ENCODE peak calls at places on chromosomes 4 and X, in seven cellular contexts. P is lung; F is spleen; G is upper lobe of right lung; U is cardiac muscle cell; H is CD8-positive, alpha-beta T cell; K is substantia nigra. W is an unnamed sample.

GRCh38 chr4:52035190-52035589 is 2.9 kb downstream of the SGCB start:
- DNase-seq in P (no peak), F (no peak), G (no peak), U (no peak), H (no peak), K (no peak), W (no peak)

GRCh38 chr4:146165840-146166239 is 9.7 kb upstream of the LSM6 start:
- DNase-seq in P (no peak), F (no peak), G (no peak), U (peak), H (no peak), K (no peak), W (no peak)

GRCh38 chrX:22742174-22742573 is 257.6 kb upstream of the DDX53 start:
- DNase-seq in P (no peak), F (no peak), G (no peak), U (peak), H (no peak), K (no peak), W (no peak)

GRCh38 chrX:151088221-151088620 is 88.2 kb upstream of the GPR50 start:
- DNase-seq in P (no peak), F (no peak), G (no peak), U (no peak), H (no peak), K (no peak), W (no peak)

GRCh38 chr4:75880278-75880677 is 22.0 kb downstream of the PPEF2 start:
- DNase-seq in P (no peak), F (no peak), G (no peak), U (no peak), H (no peak), K (no peak), W (no peak)

GRCh38 chrX:50471390-50471789 is 765 bp upstream of the DGKK start:
- DNase-seq in P (no peak), F (no peak), G (no peak), U (no peak), H (no peak), K (no peak), W (no peak)

GRCh38 chrX:114712466-114712865 is 128.6 kb downstream of the HTR2C start:
- DNase-seq in P (no peak), F (no peak), G (no peak), U (no peak), H (no peak), K (no peak), W (no peak)

GRCh38 chr4:68375667-68376559 is 26.0 kb upstream of the YTHDC1 start:
- DNase-seq in P (peak), F (peak), G (peak), U (peak), H (peak), K (peak), W (no peak)

GRCh38 chrX:74383611-74384010 is 37.7 kb upstream of the SLC16A2 start:
- DNase-seq in P (peak), F (no peak), G (no peak), U (peak), H (no peak), K (no peak), W (peak)

GRCh38 chr4:6147441-6147840 is 52.9 kb downstream of the JAKMIP1 start:
- DNase-seq in P (no peak), F (peak), G (no peak), U (no peak), H (no peak), K (no peak), W (no peak)

GRCh38 chr4:133149932-133150642 is 993 bp downstream of the PCDH10 start:
- DNase-seq in P (no peak), F (no peak), G (no peak), U (peak), H (no peak), K (no peak), W (no peak)

GRCh38 chr4:165472943-165473676 is 94.3 kb downstream of the CPE start:
- DNase-seq in P (no peak), F (no peak), G (no peak), U (no peak), H (no peak), K (no peak), W (no peak)

GRCh38 chr4:37674446-37674845 is 11.7 kb downstream of the RELL1 start:
- DNase-seq in P (no peak), F (no peak), G (no peak), U (no peak), H (no peak), K (no peak), W (no peak)

GRCh38 chr4:168881754-168882153 is 128.3 kb downstream of the CBR4 start:
- DNase-seq in P (no peak), F (no peak), G (no peak), U (no peak), H (no peak), K (no peak), W (no peak)

GRCh38 chrX:147468600-147468999 is 443.1 kb upstream of the FMR1 start:
- DNase-seq in P (no peak), F (no peak), G (no peak), U (no peak), H (no peak), K (no peak), W (no peak)

GRCh38 chr4:156946508-156947197 is 24.9 kb downstream of the PDGFC start:
- DNase-seq in P (no peak), F (no peak), G (no peak), U (peak), H (no peak), K (no peak), W (no peak)

GRCh38 chrX:132737743-132738142 is 220.7 kb downstream of the HS6ST2 start:
- DNase-seq in P (peak), F (no peak), G (no peak), U (no peak), H (peak), K (no peak), W (no peak)

GRCh38 chrX:139211568-139212182 is 318.9 kb upstream of the F9 start:
- DNase-seq in P (no peak), F (no peak), G (no peak), U (no peak), H (no peak), K (no peak), W (no peak)

GRCh38 chr4:384311-385010 is 46.8 kb downstream of the ZNF141 start:
- DNase-seq in P (no peak), F (no peak), G (no peak), U (no peak), H (no peak), K (no peak), W (no peak)

GRCh38 chr4:31045724-31046318 is 325.7 kb downstream of the PCDH7 start:
- DNase-seq in P (peak), F (no peak), G (no peak), U (peak), H (no peak), K (no peak), W (no peak)

GRCh38 chrX:3384330-3384729 is 37.9 kb upstream of the MXRA5 start:
- DNase-seq in P (no peak), F (no peak), G (no peak), U (peak), H (no peak), K (no peak), W (no peak)

GRCh38 chr4:52548818-52549570 is 110.1 kb downstream of the USP46 start:
- DNase-seq in P (no peak), F (no peak), G (no peak), U (no peak), H (no peak), K (no peak), W (no peak)

GRCh38 chrX:31340587-31340986 is 268.7 kb upstream of the FTHL17 start:
- DNase-seq in P (no peak), F (no peak), G (no peak), U (no peak), H (no peak), K (no peak), W (no peak)

GRCh38 chr4:111632752-111633151 is 512.5 kb upstream of the FAM241A start:
- DNase-seq in P (no peak), F (no peak), G (no peak), U (peak), H (no peak), K (no peak), W (no peak)

GRCh38 chrX:38805294-38806053 is 4.2 kb downstream of the MID1IP1 start:
- DNase-seq in P (peak), F (peak), G (peak), U (peak), H (peak), K (peak), W (no peak)

GRCh38 chrX:6024204-6024603 is 204.5 kb downstream of the NLGN4X start:
- DNase-seq in P (no peak), F (no peak), G (no peak), U (no peak), H (no peak), K (no peak), W (no peak)

GRCh38 chr4:138839574-138839973 is 176.0 kb upstream of the NOCT start:
- DNase-seq in P (no peak), F (no peak), G (no peak), U (no peak), H (no peak), K (no peak), W (no peak)

GRCh38 chr4:42280327-42281095 is 116.8 kb upstream of the SHISA3 start:
- DNase-seq in P (no peak), F (no peak), G (no peak), U (peak), H (no peak), K (no peak), W (no peak)

GRCh38 chr4:173214231-173214630 is 45.6 kb downstream of the GALNT7 start:
- DNase-seq in P (no peak), F (no peak), G (no peak), U (no peak), H (no peak), K (no peak), W (no peak)

GRCh38 chr4:11050766-11051165 is 366.2 kb upstream of the CLNK start:
- DNase-seq in P (no peak), F (no peak), G (no peak), U (no peak), H (no peak), K (peak), W (no peak)

GRCh38 chr4:182874158-182874855 is 42.9 kb downstream of the DCTD start:
- DNase-seq in P (no peak), F (no peak), G (no peak), U (no peak), H (no peak), K (no peak), W (no peak)

GRCh38 chr4:25172964-25173917 is 13.0 kb upstream of the SEPSECS start:
- DNase-seq in P (no peak), F (no peak), G (no peak), U (peak), H (no peak), K (peak), W (no peak)

GRCh38 chr4:182918791-182919302 is 1.7 kb upstream of the DCTD start:
- DNase-seq in P (no peak), F (no peak), G (no peak), U (no peak), H (peak), K (no peak), W (no peak)

GRCh38 chrX:96474357-96475125 is 210.1 kb upstream of the DIAPH2 start:
- DNase-seq in P (no peak), F (no peak), G (no peak), U (peak), H (no peak), K (no peak), W (no peak)

GRCh38 chrX:11239230-11239629 is 54.0 kb upstream of the AMELX start:
- DNase-seq in P (no peak), F (no peak), G (no peak), U (peak), H (no peak), K (no peak), W (no peak)

GRCh38 chr4:18736551-18736950 is 715.0 kb upstream of the LCORL start:
- DNase-seq in P (no peak), F (no peak), G (no peak), U (no peak), H (no peak), K (no peak), W (no peak)

GRCh38 chr4:11669156-11669555 is 240.5 kb upstream of the HS3ST1 start:
- DNase-seq in P (no peak), F (no peak), G (no peak), U (peak), H (no peak), K (no peak), W (no peak)

DNA sequence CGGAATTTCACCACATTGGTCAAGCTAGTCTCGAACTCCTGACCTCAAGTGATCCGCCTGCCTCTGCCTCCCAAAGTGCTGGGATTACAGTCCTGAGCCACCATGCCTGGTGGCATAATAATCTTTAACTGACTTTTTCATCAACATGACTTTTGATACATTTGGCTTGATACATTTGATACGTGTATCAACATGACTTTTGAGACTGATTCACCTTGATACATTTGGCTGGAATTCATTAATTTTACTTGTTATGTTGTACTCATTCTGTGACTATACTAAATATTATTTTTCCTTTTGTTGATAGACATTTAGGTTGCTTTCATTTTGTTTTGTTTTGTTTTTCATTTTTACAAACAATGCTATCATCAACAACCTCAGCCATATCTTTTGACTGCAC is 6.3 kb downstream of the TMEM154 start:
- DNase-seq in P (no peak), F (no peak), G (no peak), U (no peak), H (no peak), K (no peak), W (no peak)
- H3K27ac ChIP-seq in P (no peak), F (no peak), G (no peak), U (no peak), H (no peak), K (no peak), W (no peak)

DNA sequence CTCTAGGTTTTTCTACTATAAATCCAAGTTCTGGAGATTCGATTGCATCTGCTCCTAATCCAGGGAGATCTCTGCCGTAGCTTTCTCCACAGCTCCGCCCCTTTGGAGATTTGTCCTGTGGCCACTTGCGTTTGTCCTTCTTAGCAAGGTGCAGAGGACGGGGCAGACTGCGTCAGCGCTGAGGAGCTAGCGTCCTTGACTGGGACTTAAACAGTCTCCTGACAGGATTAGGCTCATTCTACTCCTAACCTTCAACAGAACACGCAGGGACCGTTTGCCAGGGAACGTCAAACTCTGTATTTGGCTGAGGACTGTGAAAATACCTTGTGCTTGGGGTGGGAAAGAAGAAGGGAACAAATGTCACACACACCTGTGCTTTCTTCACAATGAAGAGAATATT is 38.6 kb downstream of the SORBS2 start:
- DNase-seq in P (no peak), F (no peak), G (peak), U (no peak), H (no peak), K (no peak), W (no peak)
- H3K27ac ChIP-seq in P (no peak), F (peak), G (peak), U (peak), H (no peak), K (no peak), W (no peak)

DNA sequence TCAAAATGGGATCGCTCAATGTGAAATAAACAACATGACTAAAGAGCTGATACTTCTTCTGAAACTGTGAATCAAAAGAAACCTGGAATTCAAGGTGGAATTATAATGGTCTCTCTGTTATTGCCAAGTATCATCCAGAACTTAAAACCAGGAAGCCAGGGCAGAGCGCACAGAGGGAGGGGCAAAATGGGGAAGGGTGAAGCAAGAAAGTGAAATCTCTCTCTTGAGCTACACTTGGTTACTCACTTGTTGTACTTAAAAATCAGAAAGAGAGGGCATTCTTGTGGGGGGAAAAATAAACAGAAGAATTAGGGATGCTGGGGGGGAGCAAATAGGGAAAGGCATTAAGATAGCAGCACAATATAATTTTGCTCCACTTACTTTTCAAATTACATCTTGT is 269.9 kb downstream of the MAPK10 start:
- DNase-seq in P (no peak), F (no peak), G (no peak), U (peak), H (no peak), K (no peak), W (no peak)
- H3K27ac ChIP-seq in P (no peak), F (no peak), G (no peak), U (no peak), H (no peak), K (no peak), W (no peak)

GRCh38 chrX:140949231-140949630 is 53.2 kb upstream of the SPANXB1 start:
- DNase-seq in P (no peak), F (no peak), G (no peak), U (no peak), H (no peak), K (no peak), W (no peak)
- H3K27ac ChIP-seq in P (no peak), F (no peak), G (no peak), U (no peak), H (no peak), K (no peak), W (no peak)

GRCh38 chrX:153708415-153708814 is 15.8 kb downstream of the BCAP31 start:
- DNase-seq in P (peak), F (peak), G (peak), U (peak), H (peak), K (no peak), W (no peak)
- H3K27ac ChIP-seq in P (no peak), F (no peak), G (no peak), U (peak), H (no peak), K (no peak), W (no peak)

DNA sequence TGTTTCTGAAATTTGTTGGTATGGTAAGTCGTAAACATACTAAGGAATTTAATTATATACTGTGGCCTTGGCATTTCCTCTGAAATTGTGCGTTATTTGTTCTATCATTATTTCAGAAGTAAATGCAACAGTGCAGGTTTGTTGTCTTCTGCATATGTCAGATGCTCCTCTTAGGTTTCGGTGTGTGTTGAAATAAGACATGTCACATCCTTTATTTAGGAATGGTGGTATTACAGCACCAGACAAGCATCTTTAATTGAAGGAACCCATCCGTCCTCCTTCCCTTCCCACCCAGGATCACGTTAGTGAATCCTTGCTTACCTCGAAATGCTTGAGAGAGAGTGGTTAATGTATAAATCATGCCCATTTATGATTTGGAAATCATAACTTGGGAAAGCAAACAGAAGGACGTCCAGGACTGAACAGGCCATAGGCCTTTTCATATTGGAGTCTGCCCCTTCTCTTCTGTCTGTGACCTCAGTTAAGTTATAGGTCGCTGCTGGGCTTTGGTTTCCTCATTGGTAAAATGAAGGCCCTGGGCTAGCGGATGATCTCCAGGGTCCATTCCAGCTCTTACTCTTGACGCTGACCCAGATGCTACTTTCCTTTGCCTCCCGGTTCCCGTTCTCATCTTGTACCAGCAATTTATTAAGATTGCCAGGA is 134.1 kb downstream of the KLHL8 start:
- DNase-seq in P (no peak), F (no peak), G (no peak), U (no peak), H (no peak), K (no peak), W (no peak)
- H3K27ac ChIP-seq in P (no peak), F (no peak), G (no peak), U (no peak), H (no peak), K (no peak), W (no peak)

DNA sequence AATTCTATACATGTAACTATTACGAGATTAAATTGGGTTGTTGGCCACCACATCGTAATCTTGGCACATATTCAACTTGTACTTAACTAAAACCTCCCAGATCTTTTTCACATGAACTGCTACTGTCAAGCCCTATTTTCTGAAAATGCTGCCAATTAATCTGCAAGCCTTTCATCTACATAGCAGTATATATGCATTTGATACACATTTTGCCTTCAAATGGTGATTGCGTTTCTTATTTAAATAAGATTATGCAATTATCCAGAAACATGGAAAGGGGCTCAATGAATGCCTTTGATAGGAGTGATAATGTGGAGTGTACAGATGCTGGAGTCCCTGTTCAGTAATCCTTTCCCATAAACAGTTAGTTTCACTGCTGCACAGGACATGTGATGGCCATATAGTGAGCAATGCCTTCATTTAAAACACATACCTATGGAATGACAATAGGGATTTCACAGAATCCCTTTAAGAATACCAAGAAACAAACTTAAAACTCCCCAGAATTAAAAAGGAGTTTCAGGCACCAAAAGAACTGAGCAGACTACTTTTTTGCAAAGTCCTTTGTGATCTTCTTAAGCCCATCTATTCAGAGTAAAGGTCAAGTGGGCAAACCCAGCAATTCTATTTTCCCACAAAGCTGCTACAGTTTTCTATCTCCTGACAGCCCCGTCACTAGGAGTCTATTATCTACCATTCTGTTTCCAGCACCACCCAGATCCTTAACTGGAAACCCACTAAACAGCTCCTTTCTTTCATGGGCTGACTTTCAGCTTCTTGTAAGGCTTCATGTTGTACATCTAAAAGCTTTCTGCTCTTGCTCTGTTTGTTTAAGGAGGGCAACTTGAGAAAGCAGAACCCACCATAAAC is 120.3 kb downstream of the UNC5C start:
- DNase-seq in P (no peak), F (no peak), G (no peak), U (no peak), H (no peak), K (no peak), W (no peak)
- H3K27ac ChIP-seq in P (no peak), F (no peak), G (no peak), U (peak), H (no peak), K (peak), W (no peak)

DNA sequence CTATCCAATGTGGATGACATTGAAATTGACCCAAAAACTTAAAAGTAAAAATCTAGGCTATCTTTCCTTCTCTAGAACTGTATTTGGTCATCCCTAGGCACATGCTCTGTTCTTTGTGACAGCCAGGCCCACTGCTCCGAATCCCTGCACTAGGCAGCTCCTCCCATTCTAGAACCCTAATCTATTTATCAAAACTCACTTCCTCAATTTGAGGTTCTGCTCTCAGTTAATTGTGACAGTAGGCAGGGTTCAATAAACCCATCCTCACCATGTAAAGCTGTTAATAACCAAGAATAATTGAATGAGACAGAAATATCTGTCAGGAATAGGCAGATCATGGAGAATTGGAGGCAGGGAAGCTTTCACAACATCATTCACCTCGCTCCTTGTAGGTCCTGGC is 51.9 kb upstream of the IRF2 start:
- DNase-seq in P (no peak), F (no peak), G (no peak), U (no peak), H (no peak), K (no peak), W (no peak)
- H3K27ac ChIP-seq in P (no peak), F (no peak), G (no peak), U (no peak), H (no peak), K (no peak), W (no peak)